ENCODE peak calls at places on chromosomes 12 and 14, in five cellular contexts. X is foreskin fibroblast, B is prostate gland, U is thyroid gland, P is ovary. K is an unnamed sample.

GRCh38 chr14:92516966-92517350 is 3.4 kb downstream of the RIN3 start:
- DNase-seq in P (no peak), U (no peak), B (no peak), X (no peak), K (no peak)

GRCh38 chr12:118052324-118053070 is 8.5 kb downstream of the WSB2 start:
- DNase-seq in X (peak), P (peak), B (peak), U (peak), K (no peak)

GRCh38 chr14:77459072-77459723 is 1.3 kb downstream of the AHSA1 start:
- DNase-seq in X (peak), P (no peak), U (peak), B (peak), K (peak)

GRCh38 chr14:39467889-39468524 is 35.8 kb upstream of the FBXO33 start:
- DNase-seq in X (peak), B (no peak), U (no peak), P (no peak), K (peak)

GRCh38 chr12:5013206-5013830 is 30.4 kb upstream of the KCNA5 start:
- DNase-seq in B (no peak), P (no peak), X (no peak), U (no peak), K (no peak)

GRCh38 chr12:57632898-57633825 is at the start of gene B4GALNT1:
- DNase-seq in X (peak), U (peak), B (no peak), P (no peak), K (peak)

GRCh38 chr12:2390133-2390532 is 337.3 kb downstream of the CACNA1C start:
- DNase-seq in X (no peak), U (no peak), B (no peak), P (no peak), K (no peak)

GRCh38 chr12:126247936-126248335 is 1182.7 kb downstream of the AACS start:
- DNase-seq in X (no peak), P (no peak), U (no peak), B (no peak), K (no peak)

GRCh38 chr12:126083931-126084330 is 1018.7 kb downstream of the AACS start:
- DNase-seq in X (no peak), P (no peak), B (no peak), U (no peak), K (no peak)

GRCh38 chr12:129332286-129332685 is 479.0 kb downstream of the GLT1D1 start:
- DNase-seq in X (no peak), P (no peak), U (no peak), B (no peak), K (no peak)

GRCh38 chr14:95180966-95181733 is 23.8 kb upstream of the DICER1 start:
- DNase-seq in P (no peak), X (no peak), B (no peak), U (no peak), K (no peak)

GRCh38 chr14:61511558-61511924 is 183.8 kb upstream of the HIF1A start:
- DNase-seq in U (peak), B (peak), P (no peak), X (no peak), K (no peak)

GRCh38 chr14:94697773-94698556 is 71.9 kb downstream of the GSC start:
- DNase-seq in X (peak), P (no peak), B (no peak), U (no peak), K (no peak)

GRCh38 chr14:33646692-33647260 is 304.1 kb downstream of the EGLN3 start:
- DNase-seq in X (peak), B (no peak), P (no peak), U (no peak), K (no peak)

GRCh38 chr12:51269174-51270066 is 795 bp downstream of the SMAGP start:
- DNase-seq in U (peak), X (peak), B (peak), P (peak), K (peak)

GRCh38 chr12:3662516-3662915 is 90.4 kb downstream of the CRACR2A start:
- DNase-seq in U (no peak), X (peak), B (no peak), P (no peak), K (no peak)

GRCh38 chr12:114767906-114768697 is 84.1 kb upstream of the TBX3 start:
- DNase-seq in P (peak), B (no peak), X (peak), U (no peak), K (no peak)

GRCh38 chr12:124531281-124531745 is 36.1 kb downstream of the NCOR2 start:
- DNase-seq in P (no peak), X (no peak), U (no peak), B (no peak), K (no peak)

GRCh38 chr12:55806982-55807381 is 10.5 kb downstream of the SARNP start:
- DNase-seq in U (no peak), P (no peak), X (no peak), B (no peak), K (no peak)

GRCh38 chr14:53152909-53153701 is at the start of gene DDHD1:
- DNase-seq in U (peak), B (peak), P (peak), X (peak), K (peak)

GRCh38 chr12:5628501-5628900 is 196.6 kb downstream of the NTF3 start:
- DNase-seq in U (no peak), P (no peak), B (no peak), X (no peak), K (no peak)

GRCh38 chr14:24892730-24893059 is 157.3 kb downstream of the STXBP6 start:
- DNase-seq in P (no peak), X (no peak), U (peak), B (no peak), K (no peak)

GRCh38 chr12:87813476-87814234 is 215.5 kb downstream of the C12orf50 start:
- DNase-seq in P (no peak), X (peak), B (no peak), U (no peak), K (no peak)

GRCh38 chr14:20656274-20656673 is 14.8 kb upstream of the OR6S1 start:
- DNase-seq in U (no peak), B (no peak), X (no peak), P (no peak), K (no peak)

GRCh38 chr12:72632286-72632685 is 360.1 kb downstream of the TRHDE start:
- DNase-seq in X (peak), P (no peak), B (no peak), U (no peak), K (no peak)

GRCh38 chr14:104650057-104650980 is 39.1 kb upstream of the INF2 start:
- DNase-seq in X (peak), U (peak), P (peak), B (peak), K (peak)

GRCh38 chr14:78448483-78449094 is 278.4 kb downstream of the NRXN3 start:
- DNase-seq in B (peak), P (no peak), U (peak), X (peak), K (peak)

GRCh38 chr12:75571204-75571603 is 59.8 kb upstream of the KRR1 start:
- DNase-seq in X (no peak), B (no peak), P (no peak), U (no peak), K (no peak)

GRCh38 chr14:105144231-105144665 is 24.3 kb downstream of the JAG2 start:
- DNase-seq in U (no peak), P (no peak), B (no peak), X (no peak), K (no peak)

GRCh38 chr12:89756638-89757321 is 48.1 kb upstream of the ATP2B1 start:
- DNase-seq in X (peak), B (no peak), U (no peak), P (no peak), K (peak)

GRCh38 chr14:88584451-88584850 is 21.6 kb downstream of the ZC3H14 start:
- DNase-seq in P (no peak), U (no peak), X (no peak), B (no peak), K (no peak)

GRCh38 chr14:69570836-69571330 is 3.8 kb downstream of the CCDC177 start:
- DNase-seq in P (no peak), X (no peak), B (no peak), U (no peak), K (no peak)

GRCh38 chr14:53619625-53620324 is 336.9 kb downstream of the BMP4 start:
- DNase-seq in B (no peak), P (no peak), X (peak), U (no peak), K (no peak)

GRCh38 chr12:26524862-26525465 is 308.0 kb downstream of the ITPR2 start:
- DNase-seq in U (no peak), P (no peak), B (no peak), X (peak), K (peak)
- TF ChIP-seq CTCF in U (peak), P (no peak), B (peak), X (peak), K (peak)

DNA sequence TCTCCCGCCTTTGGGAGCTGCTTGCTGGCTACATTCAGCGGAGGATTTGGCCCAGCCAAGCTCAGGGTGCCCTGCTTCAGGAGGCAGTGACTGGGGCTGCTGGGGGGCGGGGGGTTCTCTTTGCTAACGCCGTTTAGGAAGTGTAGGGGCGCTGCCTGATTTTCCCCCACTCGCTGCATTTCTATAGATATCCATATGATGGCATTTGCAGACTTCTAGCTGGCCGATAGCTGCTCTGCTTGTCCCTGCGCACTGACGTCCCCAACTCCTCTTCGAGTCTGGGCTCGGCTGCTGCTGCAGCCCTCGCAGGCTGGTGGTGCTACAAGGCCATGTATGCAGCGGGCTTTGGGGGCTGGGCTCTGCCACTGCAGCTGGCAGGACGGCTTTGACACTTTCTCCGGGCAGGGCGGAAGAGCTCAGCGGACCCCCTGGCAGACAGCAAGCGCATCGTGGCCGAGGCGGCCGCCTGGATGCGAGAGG is 3.1 kb downstream of the LRFN5 start:
- DNase-seq in P (peak), U (peak), X (peak), B (peak), K (no peak)
- H3K4me3 ChIP-seq in P (no peak), U (no peak), X (peak), B (peak), K (no peak)

DNA sequence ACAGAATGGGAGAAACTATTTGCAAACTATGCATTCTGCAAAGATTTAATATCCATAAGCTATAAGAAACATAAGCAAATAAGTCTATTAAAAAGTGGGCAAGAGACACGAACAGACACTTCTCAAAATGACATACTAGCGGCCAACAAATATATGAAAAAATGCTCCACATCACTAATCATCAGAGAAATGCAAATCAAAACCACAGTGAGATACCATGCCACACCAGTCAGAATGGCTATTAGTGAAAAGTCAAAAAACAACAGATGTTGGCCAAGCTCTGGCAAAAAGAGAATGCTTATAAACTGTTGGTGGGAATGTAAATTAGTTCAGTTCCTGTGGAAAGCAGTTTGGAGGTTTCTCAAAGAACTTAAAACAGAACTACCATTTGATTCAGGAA is 121.3 kb downstream of the KCNMB4 start:
- DNase-seq in X (peak), B (no peak), U (no peak), P (no peak), K (peak)
- TF ChIP-seq CTCF in X (no peak), B (no peak), U (no peak), P (no peak), K (no peak)

GRCh38 chr12:31523306-31523705 is 67.6 kb downstream of the DENND5B start:
- DNase-seq in U (no peak), P (no peak), B (no peak), X (no peak), K (no peak)

GRCh38 chr12:31526158-31526546 is 64.8 kb downstream of the DENND5B start:
- DNase-seq in B (no peak), P (no peak), U (no peak), X (no peak), K (no peak)

GRCh38 chr12:31524791-31525495 is 66.0 kb downstream of the DENND5B start:
- DNase-seq in B (no peak), P (no peak), X (peak), U (no peak), K (peak)

GRCh38 chr12:31522607-31523006 is 68.3 kb downstream of the DENND5B start:
- DNase-seq in U (no peak), P (no peak), X (no peak), B (no peak), K (no peak)

DNA sequence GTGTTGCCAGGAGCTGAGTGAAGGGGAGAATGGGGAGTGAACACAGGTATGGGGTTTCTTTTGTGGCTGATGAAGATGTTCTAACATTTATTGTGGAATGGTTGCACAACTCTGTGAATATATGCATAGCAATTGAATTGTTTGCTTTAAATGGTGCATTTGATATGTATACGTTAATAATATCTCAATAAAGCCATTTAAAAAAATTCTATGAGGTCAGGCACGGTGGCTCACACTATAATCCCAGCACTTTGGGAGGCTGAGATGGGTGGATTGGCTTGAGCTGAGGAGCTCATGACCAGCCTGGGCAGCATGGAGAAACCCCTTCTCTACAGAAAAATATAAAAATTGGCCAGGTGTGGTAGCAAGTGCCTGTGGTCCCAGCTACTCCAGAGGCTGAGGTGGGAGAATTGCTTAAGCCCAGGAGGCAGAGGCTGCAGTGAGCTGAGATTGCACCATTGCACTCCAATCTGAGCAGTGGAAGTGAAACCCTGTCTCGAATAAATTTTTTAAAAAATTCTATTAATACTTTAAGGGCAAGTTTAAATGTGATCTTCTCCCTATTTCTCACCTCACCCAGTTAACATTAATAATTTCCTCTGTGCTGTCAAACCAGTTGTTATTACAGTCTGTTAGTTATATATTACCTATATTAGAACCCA is 65.3 kb downstream of the DENND5B start:
- DNase-seq in B (no peak), X (no peak), U (no peak), P (no peak), K (no peak)
- H3K4me3 ChIP-seq in B (no peak), X (no peak), U (no peak), P (no peak), K (peak)

GRCh38 chr12:121989266-121989950 is 32.3 kb upstream of the BCL7A start:
- DNase-seq in X (no peak), U (no peak), P (no peak), B (peak), K (no peak)
- TF ChIP-seq CTCF in X (no peak), U (no peak), P (no peak), B (no peak), K (no peak)

GRCh38 chr12:53299101-53299453 is 418 bp upstream of the MYG1 start:
- DNase-seq in U (no peak), X (peak), P (no peak), B (no peak), K (no peak)
- H3K4me3 ChIP-seq in U (no peak), X (peak), P (peak), B (no peak), K (peak)

GRCh38 chr12:113650476-113650875 is 178.8 kb upstream of the LHX5 start:
- DNase-seq in P (no peak), B (no peak), X (no peak), U (no peak), K (no peak)

GRCh38 chr12:113643575-113643974 is 171.9 kb upstream of the LHX5 start:
- DNase-seq in B (no peak), P (no peak), U (no peak), X (no peak), K (no peak)

GRCh38 chr12:113645183-113645582 is 173.5 kb upstream of the LHX5 start:
- DNase-seq in P (no peak), B (no peak), U (no peak), X (no peak), K (no peak)

GRCh38 chr12:113649256-113649830 is 177.7 kb upstream of the LHX5 start:
- DNase-seq in P (no peak), U (no peak), X (no peak), B (no peak), K (no peak)

DNA sequence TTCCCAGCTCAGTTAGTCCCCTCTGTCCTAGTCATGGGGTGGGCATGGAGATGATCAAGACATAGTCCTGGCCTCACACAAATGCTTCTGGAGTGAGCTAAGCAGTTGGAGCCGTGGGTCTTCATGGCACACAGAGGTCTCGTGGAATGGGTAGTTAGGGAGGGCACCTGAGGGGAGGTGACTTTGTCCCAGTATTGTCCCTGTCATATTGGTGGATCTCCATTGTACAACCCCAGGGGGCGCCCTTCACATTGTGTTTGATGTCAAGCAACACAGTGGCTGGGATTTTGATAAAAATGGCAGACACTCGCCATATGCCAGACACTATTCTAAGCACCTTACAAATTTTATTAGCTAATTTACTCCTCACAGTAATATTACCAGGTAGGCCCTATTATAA is 175.4 kb upstream of the LHX5 start:
- DNase-seq in X (no peak), U (no peak), B (no peak), P (no peak), K (peak)
- TF ChIP-seq CTCF in X (no peak), U (no peak), B (no peak), P (no peak), K (no peak)

GRCh38 chr14:32332415-32333116 is 3.5 kb downstream of the AKAP6 start:
- DNase-seq in P (no peak), B (no peak), X (no peak), U (no peak), K (peak)
- H3K4me3 ChIP-seq in P (no peak), B (no peak), X (no peak), U (no peak), K (no peak)

GRCh38 chr14:103613517-103613916 is 15.5 kb upstream of the KLC1 start:
- DNase-seq in U (no peak), P (no peak), X (peak), B (no peak), K (no peak)
- TF ChIP-seq CTCF in U (peak), P (no peak), X (peak), B (no peak), K (no peak)